ENCODE peak calls at places on chromosomes 11 and 22, in four cellular contexts. Z is MCF 10A, N is HT-29, L is astrocyte of the spinal cord. M is an unnamed sample.
A peak's percentile ranks its signal among the peaks of the same experiment; 100 is the strongest.

GRCh38 chr11:119365071-119365591 is 16.4 kb downstream of the USP2 start:
- DNase-seq in Z (no peak), N (no peak), L (no peak), M (peak; percentile 51)

GRCh38 chr11:124648610-124649009 is 24.9 kb downstream of the SIAE start:
- DNase-seq in L (no peak), N (no peak), Z (no peak), M (no peak)

GRCh38 chr22:40817737-40818136 is 1.4 kb downstream of the SLC25A17 start:
- DNase-seq in Z (no peak), L (no peak), N (no peak), M (no peak)

GRCh38 chr11:65493367-65494176 is 5.3 kb upstream of the MALAT1 start:
- DNase-seq in L (peak; percentile 91), N (peak; percentile 98), Z (peak; percentile 98), M (peak; percentile 99)

GRCh38 chr22:26894766-26895485 is 237.5 kb downstream of the MIAT start:
- DNase-seq in Z (peak; percentile 81), L (peak; percentile 95), N (no peak), M (peak; percentile 96)

GRCh38 chr11:109993786-109994185 is 99.4 kb upstream of the ZC3H12C start:
- DNase-seq in Z (no peak), N (no peak), L (peak; percentile 88), M (peak; percentile 24)

GRCh38 chr11:47980093-47980906 is at the start of gene PTPRJ:
- DNase-seq in Z (no peak), N (peak; percentile 54), L (peak; percentile 64), M (peak; percentile 55)

GRCh38 chr11:2671748-2672147 is 28.0 kb downstream of the KCNQ1OT1 start:
- DNase-seq in Z (no peak), L (no peak), N (no peak), M (no peak)

GRCh38 chr11:30422828-30423648 is 100.1 kb downstream of the ARL14EP start:
- DNase-seq in N (no peak), L (no peak), Z (no peak), M (no peak)

GRCh38 chr22:29871684-29872083 is 11.3 kb upstream of the MTMR3 start:
- DNase-seq in Z (no peak), L (no peak), N (no peak), M (no peak)

GRCh38 chr11:63552921-63553320 is 10.3 kb downstream of the PLAAT2 start:
- DNase-seq in N (peak; percentile 67), Z (no peak), L (no peak), M (no peak)

GRCh38 chr11:19560156-19560555 is 152.5 kb upstream of the NAV2 start:
- DNase-seq in N (no peak), Z (no peak), L (no peak), M (no peak)

GRCh38 chr11:84247931-84248330 is 961.8 kb upstream of the CCDC90B start:
- DNase-seq in Z (no peak), N (no peak), L (peak; percentile 19), M (peak; percentile 60)

GRCh38 chr11:117199061-117199915 is at the start of gene TAGLN:
- DNase-seq in L (peak; percentile 97), Z (peak; percentile 47), N (no peak), M (peak; percentile 79)

GRCh38 chr11:62024975-62025374 is 57.5 kb upstream of the FTH1 start:
- DNase-seq in N (no peak), Z (peak; percentile 18), L (no peak), M (no peak)

GRCh38 chr11:61616443-61616842 is 35.6 kb upstream of the SYT7 start:
- DNase-seq in Z (no peak), N (no peak), L (peak; percentile 41), M (no peak)

GRCh38 chr11:118785362-118785761 is 5.6 kb downstream of the DDX6 start:
- DNase-seq in Z (peak; percentile 51), L (peak; percentile 32), N (no peak), M (peak; percentile 60)

GRCh38 chr11:63837027-63837688 is 1.8 kb upstream of the MARK2 start:
- DNase-seq in N (peak; percentile 97), Z (peak; percentile 90), L (peak; percentile 64), M (peak; percentile 61)

GRCh38 chr22:19019029-19019678 is 83.1 kb upstream of the PRODH start:
- DNase-seq in L (no peak), Z (no peak), N (no peak), M (no peak)

GRCh38 chr11:57527056-57527631 is 3.4 kb downstream of the TIMM10 start:
- DNase-seq in L (peak; percentile 59), N (peak; percentile 90), Z (peak; percentile 67), M (peak; percentile 49)

GRCh38 chr11:69209936-69210659 is 54.4 kb downstream of the SMIM38 start:
- DNase-seq in N (peak; percentile 20), L (no peak), Z (peak; percentile 13), M (no peak)

GRCh38 chr11:66835762-66836405 is 7.4 kb upstream of the RCE1 start:
- DNase-seq in Z (no peak), N (no peak), L (peak; percentile 47), M (peak; percentile 87)

GRCh38 chr11:123536690-123537437 is 106.8 kb downstream of the GRAMD1B start:
- DNase-seq in N (no peak), L (no peak), Z (no peak), M (peak; percentile 14)

GRCh38 chr22:48832592-48832991 is 995.1 kb downstream of the BRD1 start:
- DNase-seq in L (no peak), Z (no peak), N (no peak), M (no peak)

GRCh38 chr11:108034034-108034433 is 25.3 kb downstream of the CUL5 start:
- DNase-seq in Z (no peak), L (no peak), N (no peak), M (no peak)

GRCh38 chr11:116515666-116516184 is 257.1 kb downstream of the BUD13 start:
- DNase-seq in L (no peak), Z (no peak), N (no peak), M (no peak)

GRCh38 chr11:108836541-108836940 is 171.7 kb downstream of the DDX10 start:
- DNase-seq in L (no peak), Z (no peak), N (no peak), M (peak; percentile 24)

GRCh38 chr11:114171257-114172054 is 111.9 kb downstream of the ZBTB16 start:
- DNase-seq in N (no peak), L (no peak), Z (peak; percentile 51), M (peak; percentile 57)

GRCh38 chr11:117045196-117045595 is 53.0 kb downstream of the SIK3 start:
- DNase-seq in N (peak; percentile 51), Z (peak; percentile 47), L (peak; percentile 64), M (peak; percentile 53)